ENCODE peak calls at places on chromosome 21, in ten cellular contexts. N is tibial nerve; D is lower lobe of right lung; J is ascending aorta; H is MCF 10A; V is cardiac muscle cell; M is HL-60; S is brain microvascular endothelial cell; A is adrenal gland; W is CD8-positive, alpha-beta T cell. L is an unnamed sample.

GRCh38 chr21:34086887-34087306 is 13.5 kb downstream of the MRPS6 start:
- DNase-seq in M (no peak), D (no peak), A (no peak), S (no peak), H (no peak), J (no peak), V (peak), N (no peak), W (no peak), L (peak)

GRCh38 chr21:38661296-38662223 is 144.2 kb upstream of the ETS2 start:
- DNase-seq in D (peak), H (no peak), W (no peak), J (peak), V (peak), N (no peak), A (peak), M (peak), S (peak), L (no peak)

GRCh38 chr21:41926068-41926806 is 27.6 kb downstream of the C2CD2 start:
- DNase-seq in M (no peak), S (peak), N (no peak), A (no peak), V (no peak), H (peak), D (no peak), J (no peak), W (no peak), L (peak)

GRCh38 chr21:41821081-41821755 is 54.4 kb upstream of the RIPK4 start:
- DNase-seq in M (no peak), S (no peak), J (no peak), H (no peak), N (no peak), W (no peak), A (no peak), V (no peak), D (no peak), L (no peak)

GRCh38 chr21:42109873-42110525 is 38.9 kb downstream of the UMODL1 start:
- DNase-seq in J (no peak), M (no peak), D (no peak), V (no peak), H (no peak), N (no peak), A (no peak), S (no peak), W (no peak), L (no peak)

GRCh38 chr21:38277501-38278111 is 20.8 kb downstream of the KCNJ15 start:
- DNase-seq in A (peak), N (no peak), S (peak), J (peak), D (no peak), V (no peak), M (peak), H (peak), W (no peak), L (no peak)

GRCh38 chr21:15935530-15935929 is 205.7 kb downstream of the USP25 start:
- DNase-seq in M (no peak), J (no peak), D (no peak), N (no peak), W (no peak), A (no peak), V (no peak), H (peak), S (no peak), L (no peak)

GRCh38 chr21:30839304-30839703 is 9.7 kb upstream of the KRTAP7-1 start:
- DNase-seq in S (peak), W (no peak), A (peak), N (no peak), J (no peak), H (peak), M (peak), D (no peak), V (peak), L (no peak)

GRCh38 chr21:37367301-37367757 is 756 bp downstream of the DYRK1A start:
- DNase-seq in A (no peak), W (no peak), N (no peak), S (no peak), J (no peak), H (no peak), M (no peak), V (no peak), D (no peak), L (peak)

GRCh38 chr21:19781881-19782652 is 1216.1 kb upstream of the NCAM2 start:
- DNase-seq in H (no peak), M (no peak), A (no peak), J (no peak), S (no peak), W (no peak), D (no peak), N (no peak), V (no peak), L (no peak)

GRCh38 chr21:42124826-42125570 is 53.9 kb downstream of the UMODL1 start:
- DNase-seq in D (no peak), S (no peak), H (no peak), N (no peak), V (no peak), A (no peak), J (no peak), M (no peak), W (no peak), L (no peak)

GRCh38 chr21:17613242-17613676 is 558 bp upstream of the BTG3 start:
- DNase-seq in W (peak), M (no peak), V (no peak), J (peak), S (no peak), D (peak), N (peak), A (peak), H (no peak), L (no peak)

GRCh38 chr21:45372732-45373355 is 32.1 kb upstream of the COL18A1 start:
- DNase-seq in D (peak), V (no peak), N (no peak), A (no peak), S (no peak), M (no peak), H (peak), J (no peak), W (no peak), L (no peak)

GRCh38 chr21:42781150-42781980 is 98.0 kb downstream of the WDR4 start:
- DNase-seq in N (no peak), W (no peak), V (peak), M (no peak), J (no peak), A (no peak), S (no peak), H (no peak), D (no peak), L (no peak)

GRCh38 chr21:42541174-42541573 is 27.5 kb downstream of the SLC37A1 start:
- DNase-seq in S (no peak), M (no peak), A (no peak), D (no peak), N (no peak), H (no peak), J (no peak), V (no peak), W (no peak), L (no peak)

GRCh38 chr21:45975017-45975595 is 6.5 kb upstream of the COL6A1 start:
- DNase-seq in D (peak), M (no peak), H (no peak), V (no peak), A (peak), S (no peak), J (peak), W (no peak), N (no peak), L (no peak)

GRCh38 chr21:30718239-30718909 is at the start of gene KRTAP21-3:
- DNase-seq in V (no peak), A (no peak), N (no peak), M (no peak), W (no peak), S (no peak), H (peak), D (no peak), J (no peak), L (no peak)

GRCh38 chr21:40731206-40731605 is 115.8 kb downstream of the DSCAM start:
- DNase-seq in S (no peak), A (no peak), W (no peak), V (no peak), D (no peak), J (no peak), M (no peak), H (no peak), N (no peak), L (no peak)

GRCh38 chr21:38242036-38242435 is 14.8 kb upstream of the KCNJ15 start:
- DNase-seq in A (no peak), J (no peak), S (no peak), V (no peak), H (no peak), D (no peak), M (no peak), N (no peak), W (no peak), L (no peak)

GRCh38 chr21:41426656-41427311 is 745 bp downstream of the MX1 start:
- DNase-seq in H (no peak), W (no peak), V (no peak), S (no peak), J (no peak), A (peak), M (no peak), N (no peak), D (no peak), L (no peak)

GRCh38 chr21:39217356-39218081 is 34.3 kb upstream of the PSMG1 start:
- DNase-seq in V (no peak), N (no peak), W (no peak), H (no peak), M (no peak), D (no peak), A (no peak), S (no peak), J (no peak), L (no peak)

GRCh38 chr21:28333455-28334108 is 659.1 kb downstream of the LTN1 start:
- DNase-seq in W (no peak), A (no peak), V (no peak), S (no peak), J (no peak), D (no peak), M (no peak), H (peak), N (no peak), L (no peak)

GRCh38 chr21:42091899-42092508 is 20.9 kb downstream of the UMODL1 start:
- DNase-seq in D (no peak), A (no peak), S (no peak), M (no peak), J (no peak), H (no peak), V (no peak), N (no peak), W (no peak), L (no peak)

GRCh38 chr21:41973427-41973831 is 19.6 kb upstream of the C2CD2 start:
- DNase-seq in H (peak), N (no peak), M (no peak), W (no peak), J (peak), A (no peak), D (no peak), V (no peak), S (no peak), L (no peak)

GRCh38 chr21:41624674-41625310 is 116.8 kb upstream of the TMPRSS2 start:
- DNase-seq in W (no peak), D (no peak), H (no peak), J (no peak), M (no peak), S (no peak), A (no peak), N (no peak), V (no peak), L (no peak)

GRCh38 chr21:29232601-29233541 is 65.9 kb upstream of the BACH1 start:
- DNase-seq in J (no peak), M (no peak), A (no peak), N (no peak), D (no peak), H (peak), V (no peak), S (peak), W (no peak), L (no peak)

GRCh38 chr21:28516996-28517592 is 475.6 kb downstream of the LTN1 start:
- DNase-seq in S (peak), W (peak), H (peak), D (peak), A (peak), N (peak), M (peak), J (peak), V (peak), L (peak)

GRCh38 chr21:40054403-40054802 is 187.2 kb downstream of the PCP4 start:
- DNase-seq in J (peak), M (no peak), W (no peak), H (peak), N (no peak), A (no peak), D (peak), V (no peak), S (no peak), L (no peak)

GRCh38 chr21:8993943-8994639 is 1527.3 kb upstream of the TPTE start:
- DNase-seq in W (no peak), A (no peak), M (no peak), J (no peak), H (no peak), D (no peak), S (no peak), N (no peak), V (no peak), L (no peak)

GRCh38 chr21:37139902-37140301 is 66.8 kb downstream of the TTC3 start:
- DNase-seq in S (peak), D (no peak), V (peak), A (no peak), J (no peak), M (no peak), H (no peak), W (no peak), N (no peak), L (no peak)

GRCh38 chr21:42261832-42262200 is 42.9 kb downstream of the ABCG1 start:
- DNase-seq in M (no peak), S (no peak), N (no peak), V (no peak), H (no peak), J (no peak), W (no peak), A (no peak), D (no peak), L (no peak)

GRCh38 chr21:42002421-42002958 is 7.7 kb downstream of the ZBTB21 start:
- DNase-seq in H (peak), S (peak), J (no peak), D (no peak), A (peak), N (no peak), W (no peak), M (no peak), V (no peak), L (no peak)

GRCh38 chr21:45987121-45987711 is 5.6 kb downstream of the COL6A1 start:
- DNase-seq in A (no peak), S (no peak), M (no peak), J (peak), W (no peak), D (no peak), V (no peak), N (no peak), H (no peak), L (no peak)

GRCh38 chr21:42850463-42850862 is 28.9 kb downstream of the WDR4 start:
- DNase-seq in S (no peak), W (no peak), V (no peak), J (no peak), M (no peak), H (no peak), D (no peak), N (no peak), A (no peak), L (no peak)

GRCh38 chr21:36973986-36974850 is 7.7 kb upstream of the HLCS start:
- DNase-seq in V (no peak), J (no peak), H (no peak), W (no peak), N (no peak), S (no peak), A (no peak), M (no peak), D (no peak), L (no peak)

GRCh38 chr21:36733857-36734256 is 34.9 kb downstream of the SIM2 start:
- DNase-seq in W (no peak), N (no peak), S (no peak), M (no peak), D (no peak), V (no peak), J (no peak), A (no peak), H (no peak), L (no peak)

GRCh38 chr21:20537162-20537561 is 461.0 kb upstream of the NCAM2 start:
- DNase-seq in D (no peak), H (no peak), J (no peak), N (no peak), V (no peak), M (no peak), S (no peak), W (no peak), A (no peak), L (no peak)

GRCh38 chr21:45940621-45941337 is 40.8 kb upstream of the COL6A1 start:
- DNase-seq in V (no peak), N (no peak), M (no peak), A (no peak), H (no peak), J (no peak), D (no peak), S (no peak), W (no peak), L (no peak)

GRCh38 chr21:42913461-42913860 is 12.0 kb downstream of the ERVH48-1 start:
- DNase-seq in J (no peak), H (no peak), V (no peak), A (no peak), D (no peak), N (no peak), S (no peak), W (no peak), M (no peak), L (no peak)

GRCh38 chr21:39064325-39065012 is 118.8 kb downstream of the PSMG1 start:
- DNase-seq in H (no peak), W (no peak), S (no peak), N (no peak), M (no peak), J (peak), A (no peak), D (no peak), V (no peak), L (no peak)

GRCh38 chr21:26846036-26846931 is 1.1 kb upstream of the ADAMTS1 start:
- DNase-seq in H (peak), N (peak), V (peak), W (no peak), D (peak), M (no peak), J (peak), S (peak), A (peak), L (peak)
- TF ChIP-seq CTCF in H (no peak), N (peak), V (no peak), W (no peak), D (no peak), M (no peak), J (no peak), S (peak), A (peak), L (no peak)

DNA sequence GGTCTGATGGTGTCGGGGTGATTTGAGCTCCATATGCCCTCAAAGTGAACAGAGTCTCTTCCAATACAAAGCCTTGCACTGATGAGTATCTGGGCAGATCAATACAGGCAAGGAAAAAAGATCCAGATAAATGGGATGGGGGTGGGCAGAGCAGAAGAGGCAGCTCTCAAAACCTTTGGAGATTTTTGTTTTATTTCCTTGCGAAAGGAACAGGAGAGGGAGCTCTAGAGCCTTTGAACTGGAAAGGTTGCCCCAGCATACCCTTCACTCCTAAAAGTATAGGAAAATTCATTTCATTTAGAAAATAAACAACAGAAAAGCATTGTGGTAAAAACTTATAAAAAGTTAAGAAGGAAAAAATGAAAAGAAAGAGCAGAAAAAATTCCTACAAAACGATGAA is 31.4 kb upstream of the OLIG2 start:
- DNase-seq in H (peak), D (no peak), M (peak), J (no peak), N (no peak), V (no peak), A (no peak), W (no peak), S (peak), L (no peak)
- TF ChIP-seq CTCF in H (peak), D (peak), M (peak), J (no peak), N (peak), V (peak), A (peak), W (no peak), S (peak), L (peak)

DNA sequence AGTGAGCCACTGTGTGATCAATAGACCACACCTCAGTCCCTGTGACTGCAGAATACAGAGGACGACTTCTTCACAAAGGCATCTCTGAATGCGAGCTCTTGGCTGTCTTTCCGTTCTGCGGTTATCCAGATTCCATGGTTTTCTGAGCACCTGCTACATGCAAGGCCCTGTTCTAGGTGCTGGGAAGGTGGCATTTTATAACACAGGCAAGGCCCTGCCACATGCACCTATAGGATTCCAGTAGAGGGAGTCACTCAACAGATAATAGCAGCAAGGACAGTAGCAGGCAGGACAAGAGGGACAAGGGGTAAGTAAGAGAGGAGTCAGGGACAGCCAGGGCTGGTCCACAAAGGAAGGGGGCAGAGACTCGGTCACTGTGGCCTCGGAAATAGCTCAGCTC is 9.0 kb downstream of the URB1 start:
- DNase-seq in S (no peak), A (no peak), H (no peak), N (no peak), D (no peak), V (no peak), W (no peak), M (no peak), J (no peak), L (no peak)
- TF ChIP-seq CTCF in S (no peak), A (no peak), H (no peak), N (no peak), D (no peak), V (no peak), W (no peak), M (no peak), J (no peak), L (no peak)

DNA sequence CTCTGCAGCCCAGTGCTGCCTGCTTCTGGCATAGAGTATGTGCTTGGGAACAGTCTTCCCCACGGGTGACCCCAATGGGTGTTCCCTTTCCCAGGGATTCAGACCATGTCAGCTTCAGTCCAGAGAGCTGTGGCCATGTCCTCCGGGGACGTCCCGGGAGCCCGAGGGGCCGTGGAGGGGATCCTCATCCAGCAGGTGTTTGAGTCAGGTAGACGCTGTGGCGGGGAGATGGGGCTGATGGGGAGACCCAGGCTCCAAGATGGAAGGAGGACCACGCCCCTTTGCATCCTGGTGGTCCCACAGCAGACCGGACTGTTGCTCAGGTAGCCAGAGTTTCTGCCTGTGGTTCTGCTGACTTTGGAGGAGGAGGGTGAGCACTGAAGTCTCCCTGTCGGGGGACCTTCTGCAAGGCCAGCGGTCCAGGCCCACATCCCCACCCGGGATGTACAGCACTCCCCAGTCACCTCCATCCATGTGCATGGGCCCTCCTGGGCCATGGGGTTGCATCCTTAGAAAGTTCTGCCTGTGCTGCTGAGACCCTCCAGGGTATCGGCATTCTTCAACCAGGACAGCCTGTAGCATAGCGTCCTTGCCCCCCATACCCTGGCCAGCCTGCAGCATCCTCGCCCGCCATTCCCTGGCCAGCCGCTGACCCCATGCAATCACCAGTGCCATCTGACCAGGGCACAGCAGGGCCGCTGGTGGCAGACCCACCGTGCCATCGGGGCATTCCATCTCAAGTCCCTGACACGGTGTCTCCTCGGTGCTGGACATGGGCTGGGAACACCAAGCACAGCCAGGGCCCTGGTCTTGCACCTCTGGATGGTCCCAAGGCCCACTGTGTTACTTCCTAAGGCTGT is 2.8 kb downstream of the AIRE start:
- DNase-seq in H (no peak), M (no peak), S (no peak), J (no peak), N (no peak), V (no peak), A (no peak), W (no peak), D (no peak), L (no peak)
- TF ChIP-seq CTCF in H (no peak), M (no peak), S (no peak), J (no peak), N (no peak), V (no peak), A (no peak), W (no peak), D (no peak), L (no peak)

DNA sequence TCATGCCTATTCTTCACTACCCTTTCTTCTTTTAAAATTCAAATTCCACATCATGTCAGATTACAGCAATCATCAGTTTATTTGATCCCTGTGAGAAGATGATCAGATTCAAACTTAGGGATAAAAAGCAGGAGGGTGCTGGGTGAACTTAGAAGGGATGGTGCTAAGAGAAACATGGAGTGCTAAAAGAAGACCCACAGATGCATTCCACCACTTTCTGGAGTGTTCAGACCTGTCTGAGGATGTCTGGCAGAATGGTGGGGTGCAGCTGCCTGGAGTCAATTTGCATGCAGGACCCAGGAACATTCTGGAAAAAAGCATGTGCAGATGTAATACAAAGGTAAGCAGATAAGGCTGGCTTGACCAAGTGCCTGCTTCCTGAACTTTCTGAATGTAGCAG is 372.9 kb upstream of the RUNX1 start:
- DNase-seq in V (no peak), S (no peak), W (no peak), A (no peak), H (no peak), D (no peak), N (no peak), M (no peak), J (no peak), L (no peak)
- TF ChIP-seq CTCF in V (no peak), S (no peak), W (no peak), A (no peak), H (no peak), D (no peak), N (no peak), M (no peak), J (no peak), L (no peak)

L was measured in natural killer cell.